ENCODE peak calls at places on chromosomes 11 and 22, in seven cellular contexts. H, D, I, W, J, K and V are unnamed samples.

GRCh38 chr11:126082251-126083109 is 19.8 kb upstream of the CDON start:
- DNase-seq in H (peak; percentile 68), D (peak; percentile 75), I (no peak), W (no peak), J (no peak), K (no peak), V (no peak)

GRCh38 chr11:95359756-95360155 is 128.8 kb upstream of the SESN3 start:
- DNase-seq in H (no peak), D (no peak), I (no peak), W (no peak), J (no peak), K (no peak), V (no peak)

GRCh38 chr11:111836162-111836561 is 35.2 kb downstream of the ALG9 start:
- DNase-seq in H (no peak), D (no peak), I (no peak), W (no peak), J (no peak), K (no peak), V (no peak)

GRCh38 chr11:29268733-29269132 is 748.1 kb downstream of the KCNA4 start:
- DNase-seq in H (no peak), D (no peak), I (no peak), W (no peak), J (no peak), K (no peak), V (no peak)

GRCh38 chr11:35166369-35167360 is 27.7 kb downstream of the CD44 start:
- DNase-seq in H (peak; percentile 29), D (peak; percentile 76), I (peak; percentile 85), W (no peak), J (peak; percentile 98), K (no peak), V (no peak)

GRCh38 chr11:110279881-110280280 is 16.5 kb downstream of the RDX start:
- DNase-seq in H (no peak), D (no peak), I (no peak), W (no peak), J (no peak), K (no peak), V (no peak)

GRCh38 chr11:97833412-97833811 is 1187.3 kb upstream of the CNTN5 start:
- DNase-seq in H (no peak), D (no peak), I (no peak), W (no peak), J (no peak), K (no peak), V (no peak)

GRCh38 chr11:104764718-104765045 is 133.6 kb downstream of the CASP12 start:
- DNase-seq in H (no peak), D (no peak), I (no peak), W (no peak), J (no peak), K (no peak), V (no peak)

GRCh38 chr22:40410272-40410671 is 39.9 kb downstream of the SGSM3 start:
- DNase-seq in H (no peak), D (no peak), I (no peak), W (no peak), J (no peak), K (no peak), V (no peak)